ENCODE peak calls at places on chromosomes 3 and 15, in six cellular contexts. M is H7; V is MM.1S; D is stimulated activated CD8-positive, alpha-beta memory T cell treated with anti-CD3 and anti-CD28 coated beads, Interleukin-15, amount 100 ng/mL, for 24 hours; H is stimulated activated CD4-positive, alpha-beta T cell treated with anti-CD3 and anti-CD28 coated beads, Interleukin-12 subunit alpha, Interleukin-12 subunit beta, amount 100 ng/mL, for 24 hours; A is anterior cingulate cortex. X is an unnamed sample.
A peak's percentile ranks its signal among the peaks of the same experiment; 100 is the strongest.

GRCh38 chr3:183378008-183378407 is 50.4 kb downstream of the MCF2L2 start:
- DNase-seq in M (no peak), V (no peak), D (no peak), H (no peak), A (no peak), X (no peak)

GRCh38 chr15:99174567-99174966 is 69.7 kb downstream of the SYNM start:
- DNase-seq in M (no peak), V (no peak), D (no peak), H (no peak), A (no peak), X (no peak)

GRCh38 chr3:31753050-31753425 is 220.3 kb downstream of the STT3B start:
- DNase-seq in M (no peak), V (no peak), D (no peak), H (no peak), A (no peak), X (no peak)

GRCh38 chr3:139557041-139557440 is 17.5 kb upstream of the RBP1 start:
- DNase-seq in M (no peak), V (no peak), D (no peak), H (no peak), A (no peak), X (no peak)

GRCh38 chr3:163273694-163274093 is 1777.1 kb downstream of the OTOL1 start:
- DNase-seq in M (no peak), V (no peak), D (no peak), H (no peak), A (no peak), X (no peak)

GRCh38 chr3:43206632-43207031 is 79.7 kb upstream of the SNRK start:
- DNase-seq in M (peak; percentile 22), V (no peak), D (no peak), H (no peak), A (no peak), X (no peak)

GRCh38 chr15:53412542-53412941 is 346.9 kb downstream of the WDR72 start:
- DNase-seq in M (no peak), V (no peak), D (no peak), H (no peak), A (no peak), X (no peak)

GRCh38 chr15:71588746-71589145 is 221.6 kb upstream of the NR2E3 start:
- DNase-seq in M (peak; percentile 37), V (no peak), D (no peak), H (no peak), A (no peak), X (no peak)

GRCh38 chr3:46127503-46127902 is 80.6 kb downstream of the CCR1 start:
- DNase-seq in M (no peak), V (no peak), D (no peak), H (no peak), A (no peak), X (no peak)

GRCh38 chr15:76994001-76994400 is 925 bp upstream of the PSTPIP1 start:
- DNase-seq in M (peak; percentile 26), V (no peak), D (no peak), H (peak; percentile 54), A (no peak), X (no peak)

GRCh38 chr3:72538070-72538745 is 310.0 kb downstream of the SHQ1 start:
- DNase-seq in M (no peak), V (no peak), D (no peak), H (no peak), A (no peak), X (no peak)

GRCh38 chr3:127802620-127803019 is 19.7 kb downstream of the MGLL start:
- DNase-seq in M (no peak), V (no peak), D (no peak), H (no peak), A (no peak), X (no peak)

X was measured in amygdala.